ENCODE peak calls at places on chromosome 17, in eight cellular contexts. Y is fibroblast of villous mesenchyme, C is OCI-LY7, J is cardiac fibroblast, K is choroid plexus epithelial cell, D is foreskin fibroblast, P is ascending aorta, T is colonic mucosa. M is an unnamed sample.

GRCh38 chr17:47702391-47702995 is 8.5 kb downstream of the TBKBP1 start:
- DNase-seq in K (no peak), J (no peak), P (no peak), C (no peak), D (no peak), Y (no peak), T (no peak), M (no peak)

GRCh38 chr17:21453144-21453982 is 77.2 kb downstream of the KCNJ12 start:
- DNase-seq in C (no peak), D (no peak), Y (no peak), J (no peak), K (peak), T (no peak), P (no peak), M (no peak)

GRCh38 chr17:63961355-63962207 is 11.1 kb downstream of the SCN4A start:
- DNase-seq in P (peak), Y (peak), K (peak), J (peak), D (peak), C (peak), T (peak), M (peak)

GRCh38 chr17:5705081-5705875 is 121.0 kb upstream of the NLRP1 start:
- DNase-seq in D (peak), K (peak), Y (no peak), C (peak), P (no peak), T (no peak), J (peak), M (no peak)

GRCh38 chr17:41642252-41643156 is 18.1 kb upstream of the KRT17 start:
- DNase-seq in J (no peak), K (no peak), D (no peak), P (no peak), T (no peak), C (no peak), Y (no peak), M (no peak)

GRCh38 chr17:60173304-60173807 is 23.6 kb downstream of the CA4 start:
- DNase-seq in D (peak), C (no peak), Y (peak), T (no peak), P (no peak), J (no peak), K (no peak), M (peak)

GRCh38 chr17:64306850-64307463 is 43.9 kb upstream of the TEX2 start:
- DNase-seq in K (peak), C (peak), D (peak), T (peak), J (peak), P (peak), Y (peak), M (peak)

GRCh38 chr17:2295575-2295974 is 8.0 kb downstream of the SMG6 start:
- DNase-seq in D (peak), T (no peak), Y (no peak), C (no peak), P (no peak), K (peak), J (no peak), M (no peak)

GRCh38 chr17:9200197-9200662 is 178.9 kb downstream of the NTN1 start:
- DNase-seq in K (no peak), C (no peak), J (no peak), T (no peak), P (no peak), Y (no peak), D (no peak), M (no peak)

GRCh38 chr17:58382885-58383248 is 30.9 kb upstream of the SUPT4H1 start:
- DNase-seq in Y (no peak), C (no peak), T (peak), D (no peak), J (no peak), K (no peak), P (no peak), M (no peak)

GRCh38 chr17:60528828-60529227 is 2.8 kb upstream of the APPBP2 start:
- DNase-seq in D (no peak), T (no peak), P (no peak), C (no peak), Y (no peak), J (no peak), K (no peak), M (no peak)

GRCh38 chr17:77354721-77355455 is 214.1 kb downstream of the SEC14L1 start:
- DNase-seq in P (peak), K (peak), J (peak), D (peak), T (peak), C (no peak), Y (peak), M (peak)

GRCh38 chr17:39208893-39209292 is 8.8 kb downstream of the RPL19 start:
- DNase-seq in T (peak), P (no peak), J (no peak), K (no peak), Y (peak), D (no peak), C (peak), M (no peak)

GRCh38 chr17:79388556-79389295 is 222.1 kb downstream of the RBFOX3 start:
- DNase-seq in T (peak), Y (peak), K (peak), P (no peak), D (peak), C (peak), J (peak), M (peak)

GRCh38 chr17:80109066-80109618 is 7.8 kb downstream of the GAA start:
- DNase-seq in J (no peak), K (no peak), D (no peak), T (no peak), Y (no peak), P (no peak), C (no peak), M (no peak)

GRCh38 chr17:75526555-75527270 is 1.2 kb downstream of the LLGL2 start:
- DNase-seq in T (peak), K (no peak), P (no peak), Y (no peak), C (no peak), D (no peak), J (no peak), M (no peak)

GRCh38 chr17:57899822-57900221 is 50.0 kb upstream of the MRPS23 start:
- DNase-seq in T (peak), P (no peak), D (peak), K (no peak), Y (no peak), C (no peak), J (no peak), M (no peak)

GRCh38 chr17:73105448-73105847 is 13.0 kb upstream of the SLC39A11 start:
- DNase-seq in D (no peak), C (no peak), P (no peak), Y (no peak), K (no peak), J (no peak), T (no peak), M (no peak)

GRCh38 chr17:6070280-6070894 is at the start of gene WSCD1:
- DNase-seq in Y (no peak), K (no peak), J (no peak), D (peak), P (no peak), T (peak), C (no peak), M (no peak)

GRCh38 chr17:74987909-74988711 is 678 bp downstream of the CDR2L start:
- DNase-seq in J (peak), K (peak), P (peak), Y (peak), C (peak), D (peak), T (peak), M (peak)

GRCh38 chr17:31140127-31140526 is 45.4 kb downstream of the NF1 start:
- DNase-seq in K (no peak), T (no peak), C (no peak), J (no peak), D (no peak), Y (no peak), P (no peak), M (no peak)

GRCh38 chr17:50123649-50124349 is 6.2 kb downstream of the SAMD14 start:
- DNase-seq in K (peak), J (no peak), C (no peak), Y (peak), D (no peak), P (no peak), T (no peak), M (no peak)

GRCh38 chr17:72863511-72864175 is 228.8 kb downstream of the SLC39A11 start:
- DNase-seq in P (no peak), J (no peak), Y (no peak), T (no peak), D (no peak), C (no peak), K (no peak), M (no peak)

GRCh38 chr17:17134051-17134951 is 71.8 kb downstream of the PLD6 start:
- DNase-seq in T (no peak), Y (no peak), J (no peak), D (no peak), P (no peak), C (no peak), K (no peak), M (no peak)

GRCh38 chr17:58005031-58005727 is 1.9 kb downstream of the SRSF1 start:
- DNase-seq in T (peak), P (no peak), C (no peak), J (no peak), D (no peak), K (no peak), Y (no peak), M (no peak)

GRCh38 chr17:81667754-81668153 is 1.2 kb downstream of the CCDC137 start:
- DNase-seq in D (no peak), T (no peak), K (no peak), Y (peak), P (no peak), J (no peak), C (peak), M (peak)

GRCh38 chr17:60077672-60078519 is 825 bp downstream of the HEATR6 start:
- DNase-seq in P (no peak), J (peak), C (peak), T (no peak), K (peak), Y (peak), D (peak), M (peak)

GRCh38 chr17:2933606-2934005 is 129.8 kb downstream of the OR1D5 start:
- DNase-seq in Y (no peak), T (no peak), P (no peak), K (no peak), C (no peak), D (no peak), J (no peak), M (no peak)

DNA sequence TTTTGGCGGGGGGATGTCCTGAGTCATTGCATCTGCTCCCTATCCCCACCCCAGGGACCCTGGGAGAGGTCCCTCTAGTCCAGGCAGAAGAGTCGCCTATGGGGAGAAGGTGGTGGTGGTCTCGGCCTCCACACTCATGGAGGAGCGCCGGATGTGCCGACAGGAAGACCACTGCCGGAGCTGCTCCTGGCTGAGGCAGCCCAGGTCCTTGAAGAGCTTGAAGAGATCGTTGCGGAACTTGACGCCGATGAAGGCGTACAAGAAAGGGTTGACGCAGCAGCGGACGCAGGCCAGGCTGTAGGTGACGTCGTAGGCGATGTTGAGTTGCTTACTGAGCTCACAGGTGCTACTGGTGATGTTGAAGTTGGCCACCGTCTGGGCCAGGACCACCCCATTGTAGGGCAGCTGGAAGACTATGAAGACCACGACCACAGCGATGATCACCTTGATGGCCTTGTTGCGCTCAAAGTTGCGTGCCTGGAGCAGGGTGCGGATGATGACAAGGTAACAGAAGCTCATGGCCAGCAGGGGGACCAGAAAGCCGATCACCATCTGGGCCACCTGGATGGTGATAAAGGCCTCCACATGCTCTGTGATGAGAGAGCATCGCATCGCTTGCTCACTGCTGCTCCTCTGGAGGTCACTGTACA is 10.5 kb downstream of the CCR7 start:
- DNase-seq in Y (no peak), C (no peak), D (no peak), K (no peak), T (no peak), J (no peak), P (peak), M (no peak)
- TF ChIP-seq CTCF in Y (no peak), C (no peak), D (no peak), K (no peak), T (no peak), J (no peak), P (no peak), M (no peak)

DNA sequence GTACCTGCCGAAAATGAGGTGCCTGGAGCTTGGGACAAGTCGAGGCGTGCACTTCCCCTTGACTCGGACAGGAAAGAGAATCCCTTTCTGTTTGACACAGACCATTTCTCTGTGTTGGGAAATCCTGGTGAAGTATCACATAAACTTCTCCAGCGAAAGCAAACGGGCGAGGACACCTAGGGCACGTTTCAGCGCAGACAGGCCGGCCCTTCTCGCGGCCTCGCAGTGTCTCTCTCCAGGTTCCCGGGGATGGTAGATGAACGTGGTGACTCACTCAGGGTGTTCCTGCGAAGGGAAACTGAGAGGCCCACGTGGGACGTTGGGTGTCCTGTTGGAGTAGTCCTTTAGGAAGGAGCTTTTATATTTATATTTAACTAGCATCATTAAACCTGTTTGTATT is 36.3 kb upstream of the ZNF750 start:
- DNase-seq in K (peak), D (peak), C (no peak), Y (peak), P (no peak), T (no peak), J (no peak), M (peak)
- H3K4me3 ChIP-seq in K (no peak), D (no peak), C (no peak), Y (no peak), P (no peak), T (no peak), J (no peak), M (no peak)

DNA sequence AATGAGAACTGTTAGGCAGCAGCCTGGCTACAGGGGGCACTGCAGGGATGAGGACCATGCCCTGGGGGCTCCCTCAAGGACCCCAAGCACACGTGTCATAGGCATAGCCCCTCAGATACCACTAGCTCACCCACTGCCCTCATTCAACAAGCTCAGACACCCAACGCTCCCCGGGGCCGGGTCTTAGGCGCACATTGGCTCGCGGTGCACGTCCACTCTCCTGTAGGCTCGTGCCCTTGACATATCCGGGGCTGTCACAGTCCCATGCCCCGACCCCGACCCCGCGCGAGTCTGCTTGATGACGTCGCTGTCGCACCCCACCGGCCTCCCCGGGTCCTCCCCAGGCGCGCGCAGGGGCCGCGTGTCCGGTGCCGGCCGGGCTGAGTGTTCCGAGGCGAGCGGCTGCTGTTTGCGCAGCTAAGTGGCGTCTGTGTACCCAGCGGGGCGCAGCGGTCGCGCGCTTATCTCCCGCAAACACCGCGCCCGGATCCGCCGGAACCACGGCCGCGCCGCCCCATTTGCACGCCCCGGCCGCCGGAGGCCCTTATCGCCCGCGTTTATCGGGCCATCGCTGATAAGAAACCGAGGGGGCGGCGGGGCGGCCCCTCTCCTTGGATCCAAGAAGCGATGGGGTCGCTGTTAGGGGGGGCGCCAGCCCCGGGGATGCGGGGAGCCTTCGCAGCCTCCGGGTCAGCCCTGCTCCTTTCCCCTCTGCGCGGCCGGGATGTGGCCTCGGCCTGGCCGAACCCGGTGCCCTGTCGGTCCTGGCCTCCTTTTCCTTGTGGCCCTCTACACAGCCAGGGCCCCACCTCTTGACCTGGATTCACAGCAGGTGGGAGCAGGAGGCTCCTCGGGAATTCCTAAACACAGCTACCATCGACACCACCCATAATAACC is 20.7 kb upstream of the NAGS start:
- DNase-seq in T (peak), C (no peak), P (no peak), Y (no peak), K (no peak), D (peak), J (no peak), M (no peak)
- TF ChIP-seq CTCF in T (no peak), C (peak), P (no peak), Y (peak), K (peak), D (peak), J (peak), M (peak)

GRCh38 chr17:13550291-13550690 is 51.4 kb downstream of the HS3ST3A1 start:
- DNase-seq in D (peak), Y (no peak), P (no peak), C (no peak), K (no peak), J (no peak), T (no peak), M (peak)
- H3K4me3 ChIP-seq in D (no peak), Y (no peak), P (no peak), C (no peak), K (no peak), J (no peak), T (no peak), M (no peak)

GRCh38 chr17:32763855-32764439 is 113.0 kb downstream of the MYO1D start:
- DNase-seq in T (no peak), D (no peak), K (no peak), P (no peak), Y (no peak), C (no peak), J (no peak), M (no peak)

GRCh38 chr17:32772453-32773025 is 104.4 kb downstream of the MYO1D start:
- DNase-seq in P (no peak), T (no peak), Y (no peak), J (no peak), K (no peak), C (no peak), D (no peak), M (peak)

GRCh38 chr17:32774286-32775084 is 102.4 kb downstream of the MYO1D start:
- DNase-seq in K (no peak), Y (no peak), J (no peak), P (no peak), D (no peak), T (no peak), C (no peak), M (no peak)

GRCh38 chr17:32771396-32771795 is 105.5 kb downstream of the MYO1D start:
- DNase-seq in D (no peak), P (no peak), C (no peak), K (peak), J (no peak), T (no peak), Y (peak), M (peak)

GRCh38 chr17:32769846-32770245 is 107.1 kb downstream of the MYO1D start:
- DNase-seq in D (no peak), J (no peak), K (peak), Y (peak), T (no peak), P (no peak), C (no peak), M (peak)
- TF ChIP-seq CTCF in D (no peak), J (no peak), K (peak), Y (no peak), T (no peak), P (no peak), C (peak), M (no peak)

DNA sequence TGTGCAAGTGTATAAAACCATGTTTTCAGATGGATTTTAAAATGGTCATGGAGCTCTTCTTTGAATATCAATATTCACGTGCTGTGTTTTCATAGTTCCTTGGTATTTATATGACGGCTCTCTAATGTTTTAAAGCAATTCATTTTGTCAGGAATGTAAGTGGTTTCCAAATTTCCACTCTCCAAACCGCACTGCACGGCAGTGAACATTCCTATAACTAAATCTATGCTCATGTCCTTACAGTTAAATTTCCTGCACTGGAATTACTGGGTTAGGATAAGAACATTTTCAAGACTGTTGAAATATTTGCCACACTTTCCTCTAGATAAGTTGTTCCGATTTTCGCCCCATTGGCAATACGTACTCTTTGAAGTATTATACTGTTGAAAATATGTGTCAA is 398.9 kb downstream of the PMP22 start:
- DNase-seq in C (no peak), D (no peak), K (no peak), T (no peak), J (no peak), P (no peak), Y (peak), M (no peak)
- H3K4me3 ChIP-seq in C (no peak), D (no peak), K (no peak), T (no peak), J (no peak), P (no peak), Y (no peak), M (no peak)

DNA sequence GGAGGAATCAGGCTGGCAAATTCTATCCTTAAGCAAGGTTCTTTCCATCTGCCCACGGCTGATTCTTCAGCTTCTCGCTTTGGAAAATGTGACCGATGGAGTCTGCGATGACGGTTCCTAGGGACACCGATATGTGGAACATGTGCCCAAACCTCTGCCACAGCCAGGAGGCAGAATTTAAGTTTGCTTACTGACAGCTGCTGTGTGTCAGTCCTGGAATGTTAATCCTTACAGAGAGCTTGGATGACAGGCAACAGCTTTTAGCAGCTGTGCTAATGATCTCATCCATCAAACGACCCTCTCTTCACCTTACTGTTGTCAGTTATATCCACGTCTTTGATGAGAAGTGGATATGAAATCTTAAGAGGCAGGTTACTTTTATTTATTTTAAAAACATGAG is 11.4 kb upstream of the MYH13 start:
- DNase-seq in J (peak), D (no peak), P (no peak), K (no peak), Y (no peak), C (no peak), T (no peak), M (no peak)
- TF ChIP-seq CTCF in J (no peak), D (no peak), P (no peak), K (no peak), Y (no peak), C (no peak), T (no peak), M (no peak)

M was measured in fibroblast of mammary gland.